ENCODE peak calls at places on chromosome 19, in nine cellular contexts. P, H, M, G, L, O, D, A and V are unnamed samples.

GRCh38 chr19:17475541-17476115 is 5.3 kb downstream of the SLC27A1 start:
- DNase-seq in P (no peak), H (peak), M (no peak), G (no peak), L (no peak), O (peak), D (peak), A (peak), V (no peak)

GRCh38 chr19:2815191-2815614 is 4.5 kb upstream of the ZNF554 start:
- DNase-seq in P (no peak), H (no peak), M (no peak), G (no peak), L (no peak), O (no peak), D (no peak), A (no peak), V (peak)

GRCh38 chr19:10797078-10797477 is 38.9 kb downstream of the TMED1 start:
- DNase-seq in P (no peak), H (no peak), M (no peak), G (no peak), L (no peak), O (no peak), D (no peak), A (no peak), V (no peak)

GRCh38 chr19:19171821-19172532 is 1.9 kb upstream of the MEF2B start:
- DNase-seq in P (no peak), H (no peak), M (peak), G (no peak), L (no peak), O (no peak), D (no peak), A (no peak), V (peak)

GRCh38 chr19:5844456-5845433 is 5.2 kb upstream of the FUT6 start:
- DNase-seq in P (no peak), H (no peak), M (no peak), G (no peak), L (no peak), O (no peak), D (no peak), A (no peak), V (no peak)

GRCh38 chr19:8310342-8311055 is 2.3 kb upstream of the CD320 start:
- DNase-seq in P (no peak), H (no peak), M (no peak), G (no peak), L (no peak), O (no peak), D (peak), A (peak), V (no peak)

GRCh38 chr19:35592226-35592625 is 6.3 kb downstream of the PMIS2 start:
- DNase-seq in P (no peak), H (no peak), M (no peak), G (no peak), L (peak), O (no peak), D (no peak), A (no peak), V (peak)

GRCh38 chr19:49391581-49392399 is 3.7 kb downstream of the KASH5 start:
- DNase-seq in P (peak), H (peak), M (peak), G (peak), L (peak), O (peak), D (peak), A (peak), V (peak)

GRCh38 chr19:56156768-56157167 is 15.7 kb downstream of the ZNF444 start:
- DNase-seq in P (no peak), H (no peak), M (no peak), G (no peak), L (no peak), O (peak), D (no peak), A (no peak), V (no peak)

GRCh38 chr19:40612831-40613668 is 11.9 kb downstream of the LTBP4 start:
- DNase-seq in P (peak), H (no peak), M (peak), G (no peak), L (peak), O (peak), D (peak), A (peak), V (peak)

GRCh38 chr19:49340865-49341718 is 5.9 kb downstream of the CD37 start:
- DNase-seq in P (no peak), H (no peak), M (no peak), G (no peak), L (peak), O (no peak), D (no peak), A (no peak), V (no peak)

GRCh38 chr19:38901683-38902082 is 1.9 kb downstream of the NFKBIB start:
- DNase-seq in P (no peak), H (no peak), M (no peak), G (no peak), L (no peak), O (no peak), D (no peak), A (no peak), V (no peak)

GRCh38 chr19:11598746-11599145 is 1.5 kb downstream of the ZNF627 start:
- DNase-seq in P (no peak), H (no peak), M (no peak), G (no peak), L (no peak), O (no peak), D (no peak), A (no peak), V (no peak)

GRCh38 chr19:43478323-43478722 is 12.9 kb upstream of the LYPD3 start:
- DNase-seq in P (no peak), H (no peak), M (no peak), G (no peak), L (no peak), O (no peak), D (no peak), A (no peak), V (no peak)

GRCh38 chr19:18869781-18870530 is 26.0 kb downstream of the CERS1 start:
- DNase-seq in P (no peak), H (no peak), M (no peak), G (no peak), L (no peak), O (no peak), D (no peak), A (no peak), V (peak)

GRCh38 chr19:7512400-7512851 is 3.5 kb upstream of the ZNF358 start:
- DNase-seq in P (no peak), H (no peak), M (no peak), G (no peak), L (peak), O (no peak), D (peak), A (no peak), V (no peak)

GRCh38 chr19:17070912-17071311 is 4.3 kb downstream of the HAUS8 start:
- DNase-seq in P (no peak), H (no peak), M (no peak), G (no peak), L (no peak), O (no peak), D (no peak), A (no peak), V (no peak)

GRCh38 chr19:46254776-46255175 is 25.2 kb downstream of the IGFL1 start:
- DNase-seq in P (no peak), H (no peak), M (no peak), G (no peak), L (no peak), O (no peak), D (peak), A (no peak), V (no peak)

GRCh38 chr19:17997969-17998826 is 9.8 kb upstream of the ARRDC2 start:
- DNase-seq in P (no peak), H (no peak), M (no peak), G (peak), L (no peak), O (no peak), D (peak), A (no peak), V (peak)